ENCODE peak calls at places on chromosome 15, in nine cellular contexts. J is RCC 7860; O is IMR-90; V is lung; B is GM23248; G is neural progenitor cell; Z is activated CD8-positive, alpha-beta T cell treated with anti-CD3 and anti-CD28 coated beads for 36 hours; Q is AG20443; W is ACHN. X is an unnamed sample.

GRCh38 chr15:46897266-46897665 is 820.0 kb upstream of the SEMA6D start:
- DNase-seq in Q (no peak), V (no peak), O (no peak), G (no peak), J (no peak), B (no peak), W (no peak), Z (no peak), X (no peak)

GRCh38 chr15:63672369-63672768 is 75.2 kb downstream of the FBXL22 start:
- DNase-seq in G (no peak), V (no peak), Z (peak; percentile 5), J (no peak), B (no peak), Q (no peak), W (no peak), O (no peak), X (no peak)

GRCh38 chr15:27866505-27867165 is 232.5 kb downstream of the OCA2 start:
- DNase-seq in O (no peak), W (no peak), V (no peak), B (no peak), G (no peak), Q (no peak), Z (no peak), J (no peak), X (no peak)

GRCh38 chr15:77630064-77630463 is 2.6 kb downstream of the LINGO1 start:
- DNase-seq in B (no peak), Z (no peak), Q (no peak), J (no peak), O (no peak), W (no peak), G (no peak), V (no peak), X (no peak)

GRCh38 chr15:49235446-49236207 is 65.6 kb downstream of the GALK2 start:
- DNase-seq in B (peak; percentile 87), G (peak; percentile 79), Z (peak; percentile 58), W (peak; percentile 51), J (peak; percentile 60), O (peak; percentile 92), Q (peak; percentile 57), V (no peak), X (peak; percentile 69)

GRCh38 chr15:52338891-52339290 is 43.3 kb upstream of the MYO5C start:
- DNase-seq in O (no peak), J (no peak), B (no peak), W (no peak), G (no peak), Z (no peak), Q (no peak), V (no peak), X (no peak)

GRCh38 chr15:97976766-97977503 is 16.4 kb downstream of the ARRDC4 start:
- DNase-seq in J (no peak), B (no peak), O (no peak), Q (no peak), Z (no peak), W (no peak), G (no peak), V (no peak), X (peak; percentile 56)

GRCh38 chr15:51883436-51883835 is 54.0 kb downstream of the TMOD3 start:
- DNase-seq in J (no peak), Z (no peak), G (no peak), O (peak; percentile 75), B (peak; percentile 75), W (no peak), Q (peak; percentile 35), V (no peak), X (no peak)

GRCh38 chr15:38196116-38196515 is 56.5 kb upstream of the SPRED1 start:
- DNase-seq in Z (no peak), O (no peak), J (no peak), V (no peak), Q (no peak), G (no peak), W (no peak), B (peak; percentile 3), X (no peak)

GRCh38 chr15:29675791-29676301 is 146.4 kb downstream of the TJP1 start:
- DNase-seq in G (peak; percentile 18), J (peak; percentile 73), B (no peak), W (peak; percentile 61), O (no peak), V (no peak), Z (no peak), Q (no peak), X (no peak)

GRCh38 chr15:91268510-91268909 is 168.5 kb downstream of the SV2B start:
- DNase-seq in B (peak; percentile 15), G (peak; percentile 30), J (no peak), W (peak; percentile 4), Q (no peak), Z (peak; percentile 40), O (no peak), V (no peak), X (no peak)

GRCh38 chr15:55884223-55884622 is 109.2 kb downstream of the NEDD4 start:
- DNase-seq in G (no peak), Q (no peak), Z (no peak), B (peak; percentile 36), W (no peak), J (no peak), O (peak; percentile 29), V (no peak), X (no peak)

GRCh38 chr15:77370580-77370979 is 49.3 kb downstream of the PEAK1 start:
- DNase-seq in J (no peak), Z (no peak), G (no peak), O (peak; percentile 34), B (peak; percentile 7), Q (no peak), W (no peak), V (no peak), X (no peak)

GRCh38 chr15:28900892-28901586 is 15.3 kb downstream of the APBA2 start:
- DNase-seq in J (no peak), O (no peak), Q (no peak), G (no peak), B (no peak), Z (no peak), W (no peak), V (no peak), X (no peak)

GRCh38 chr15:73369073-73369694 is 426 bp upstream of the HCN4 start:
- DNase-seq in Z (peak; percentile 27), J (no peak), O (no peak), W (no peak), Q (no peak), G (peak; percentile 41), B (peak; percentile 13), V (no peak), X (no peak)

GRCh38 chr15:57821826-57822225 is 115.3 kb downstream of the POLR2M start:
- DNase-seq in O (no peak), V (no peak), G (no peak), Z (no peak), W (no peak), J (no peak), Q (no peak), B (no peak), X (no peak)

GRCh38 chr15:45921376-45921775 is 286.5 kb downstream of the SQOR start:
- DNase-seq in J (no peak), Q (peak; percentile 9), V (peak; percentile 38), B (no peak), W (no peak), G (no peak), Z (no peak), O (no peak), X (no peak)

GRCh38 chr15:64344651-64345262 is 11.2 kb downstream of the CSNK1G1 start:
- DNase-seq in V (no peak), W (no peak), J (no peak), G (no peak), Q (no peak), Z (no peak), B (peak; percentile 65), O (peak; percentile 26), X (peak; percentile 9)

GRCh38 chr15:88814393-88814792 is 11.2 kb downstream of the ACAN start:
- DNase-seq in Z (no peak), G (no peak), B (no peak), V (no peak), O (no peak), Q (no peak), J (no peak), W (no peak), X (no peak)

GRCh38 chr15:36591534-36592411 is 12.3 kb downstream of the CDIN1 start:
- DNase-seq in B (peak; percentile 66), G (no peak), O (no peak), J (peak; percentile 35), Q (peak; percentile 23), W (peak; percentile 19), Z (no peak), V (no peak), X (peak; percentile 7)

GRCh38 chr15:27784107-27784506 is 315.0 kb downstream of the OCA2 start:
- DNase-seq in W (no peak), Z (no peak), O (no peak), J (no peak), V (no peak), B (no peak), Q (no peak), G (no peak), X (no peak)

GRCh38 chr15:62782100-62782791 is 260.3 kb upstream of the TPM1 start:
- DNase-seq in G (peak; percentile 83), Q (peak; percentile 75), J (peak; percentile 80), B (peak; percentile 86), W (peak; percentile 81), Z (peak; percentile 25), O (peak; percentile 85), V (peak; percentile 58), X (peak; percentile 86)

GRCh38 chr15:50257206-50257735 is 8.3 kb downstream of the HDC start:
- DNase-seq in O (no peak), V (peak; percentile 21), J (no peak), W (no peak), B (no peak), Z (no peak), Q (no peak), G (no peak), X (peak; percentile 95)

GRCh38 chr15:78691873-78692421 is 50.9 kb upstream of the CHRNB4 start:
- DNase-seq in J (no peak), O (no peak), B (no peak), Q (no peak), W (no peak), G (no peak), V (no peak), Z (no peak), X (no peak)

GRCh38 chr15:77859491-77860060 is 217.9 kb downstream of the TBC1D2B start:
- DNase-seq in G (no peak), V (no peak), J (no peak), Z (no peak), W (no peak), O (no peak), B (no peak), Q (no peak), X (no peak)

GRCh38 chr15:44102675-44103254 is 92.3 kb downstream of the FRMD5 start:
- DNase-seq in J (peak; percentile 94), G (peak; percentile 43), O (peak; percentile 99), V (no peak), Q (peak; percentile 83), W (peak; percentile 93), B (peak; percentile 99), Z (no peak), X (peak; percentile 77)

GRCh38 chr15:88701561-88702095 is 62.8 kb downstream of the ISG20 start:
- DNase-seq in G (peak; percentile 53), B (no peak), J (no peak), Q (no peak), Z (peak; percentile 33), W (no peak), O (no peak), V (no peak), X (peak; percentile 54)

GRCh38 chr15:57992761-57993295 is 72.7 kb downstream of the ALDH1A2 start:
- DNase-seq in O (no peak), W (no peak), B (no peak), V (no peak), G (no peak), J (no peak), Q (no peak), Z (no peak), X (no peak)

GRCh38 chr15:58401276-58401675 is 30.5 kb upstream of the LIPC start:
- DNase-seq in J (no peak), G (no peak), O (no peak), B (no peak), V (no peak), W (no peak), Q (no peak), Z (no peak), X (no peak)

GRCh38 chr15:82173108-82173507 is 89.4 kb downstream of the EFL1 start:
- DNase-seq in B (no peak), G (no peak), Q (no peak), Z (no peak), V (no peak), W (no peak), J (no peak), O (no peak), X (no peak)

GRCh38 chr15:97968380-97968779 is 7.9 kb downstream of the ARRDC4 start:
- DNase-seq in Q (peak; percentile 79), O (peak; percentile 90), Z (no peak), J (no peak), W (peak; percentile 7), B (peak; percentile 84), V (no peak), G (no peak), X (peak; percentile 27)